ENCODE peak calls at places on chromosomes 11 and 22, in nine cellular contexts. One of them, this sample, is unnamed.
A peak's percentile ranks its signal among the peaks of the same experiment; 100 is the strongest.

GRCh38 chr11:114556135-114556534 is 3.5 kb downstream of the NXPE1 start:
- DNase-seq in HCEC 1CT: no peak
- DNase-seq in HEK293T: no peak
- DNase-seq in NCI-H1048: no peak
- DNase-seq in dorsolateral prefrontal cortex: no peak
- DNase-seq in NCI-H2029 treated with DMSO at 0.1 percent for 48 hours: no peak
- DNase-seq in AG04450: no peak
- DNase-seq in AG20443: no peak
- DNase-seq in kidney: no peak
- DNase-seq in this sample: no peak

GRCh38 chr22:23219787-23220484 is 39.6 kb downstream of the BCR start:
- DNase-seq in kidney: peak; percentile 91
- DNase-seq in HCEC 1CT: peak; percentile 53
- DNase-seq in AG20443: peak; percentile 60
- DNase-seq in HEK293T: no peak
- DNase-seq in NCI-H1048: no peak
- DNase-seq in dorsolateral prefrontal cortex: no peak
- DNase-seq in AG04450: no peak
- DNase-seq in NCI-H2029 treated with DMSO at 0.1 percent for 48 hours: no peak
- DNase-seq in this sample: no peak

GRCh38 chr11:117986981-117987495 is 844 bp downstream of the IL10RA start:
- DNase-seq in NCI-H1048: no peak
- DNase-seq in HEK293T: no peak
- DNase-seq in HCEC 1CT: no peak
- DNase-seq in AG04450: no peak
- DNase-seq in dorsolateral prefrontal cortex: no peak
- DNase-seq in kidney: no peak
- DNase-seq in AG20443: no peak
- DNase-seq in NCI-H2029 treated with DMSO at 0.1 percent for 48 hours: no peak
- DNase-seq in this sample: no peak

GRCh38 chr11:3194016-3194816 is 24.4 kb downstream of the MRGPRG start:
- DNase-seq in HEK293T: no peak
- DNase-seq in AG20443: no peak
- DNase-seq in AG04450: no peak
- DNase-seq in NCI-H2029 treated with DMSO at 0.1 percent for 48 hours: no peak
- DNase-seq in kidney: no peak
- DNase-seq in HCEC 1CT: no peak
- DNase-seq in dorsolateral prefrontal cortex: no peak
- DNase-seq in NCI-H1048: no peak
- DNase-seq in this sample: no peak

GRCh38 chr11:78062671-78063070 is 990 bp upstream of the THRSP start:
- DNase-seq in kidney: peak; percentile 7
- DNase-seq in dorsolateral prefrontal cortex: no peak
- DNase-seq in NCI-H1048: no peak
- DNase-seq in HCEC 1CT: no peak
- DNase-seq in AG20443: no peak
- DNase-seq in NCI-H2029 treated with DMSO at 0.1 percent for 48 hours: no peak
- DNase-seq in AG04450: no peak
- DNase-seq in HEK293T: no peak
- DNase-seq in this sample: no peak

GRCh38 chr11:102666331-102666957 is 39.1 kb downstream of the MMP27 start:
- DNase-seq in AG04450: peak; percentile 13
- DNase-seq in HEK293T: peak; percentile 62
- DNase-seq in NCI-H2029 treated with DMSO at 0.1 percent for 48 hours: peak; percentile 11
- DNase-seq in AG20443: peak; percentile 79
- DNase-seq in dorsolateral prefrontal cortex: no peak
- DNase-seq in HCEC 1CT: peak; percentile 54
- DNase-seq in kidney: no peak
- DNase-seq in NCI-H1048: peak; percentile 18
- DNase-seq in this sample: no peak

GRCh38 chr11:125214466-125215204 is 50.1 kb downstream of the PKNOX2 start:
- DNase-seq in AG04450: no peak
- DNase-seq in dorsolateral prefrontal cortex: no peak
- DNase-seq in HCEC 1CT: no peak
- DNase-seq in kidney: peak; percentile 73
- DNase-seq in HEK293T: no peak
- DNase-seq in NCI-H2029 treated with DMSO at 0.1 percent for 48 hours: no peak
- DNase-seq in AG20443: no peak
- DNase-seq in NCI-H1048: no peak
- DNase-seq in this sample: no peak

GRCh38 chr22:35315855-35316745 is 16.4 kb downstream of the TOM1 start:
- DNase-seq in HEK293T: no peak
- DNase-seq in NCI-H2029 treated with DMSO at 0.1 percent for 48 hours: peak; percentile 84
- DNase-seq in AG20443: no peak
- DNase-seq in kidney: no peak
- DNase-seq in dorsolateral prefrontal cortex: peak; percentile 22
- DNase-seq in NCI-H1048: no peak
- DNase-seq in HCEC 1CT: no peak
- DNase-seq in AG04450: no peak
- DNase-seq in this sample: no peak

GRCh38 chr11:131661137-131661536 is 290.7 kb downstream of the NTM start:
- DNase-seq in kidney: no peak
- DNase-seq in HCEC 1CT: peak; percentile 24
- DNase-seq in AG04450: no peak
- DNase-seq in NCI-H1048: no peak
- DNase-seq in AG20443: peak; percentile 58
- DNase-seq in NCI-H2029 treated with DMSO at 0.1 percent for 48 hours: no peak
- DNase-seq in HEK293T: no peak
- DNase-seq in dorsolateral prefrontal cortex: no peak
- DNase-seq in this sample: no peak

GRCh38 chr11:46865340-46865739 is 19.3 kb upstream of the CKAP5 start:
- DNase-seq in NCI-H2029 treated with DMSO at 0.1 percent for 48 hours: no peak
- DNase-seq in AG20443: peak; percentile 68
- DNase-seq in AG04450: peak; percentile 75
- DNase-seq in HEK293T: no peak
- DNase-seq in NCI-H1048: no peak
- DNase-seq in kidney: no peak
- DNase-seq in HCEC 1CT: peak; percentile 65
- DNase-seq in dorsolateral prefrontal cortex: no peak
- DNase-seq in this sample: no peak

GRCh38 chr11:73268671-73269271 is 3.4 kb upstream of the P2RY6 start:
- DNase-seq in dorsolateral prefrontal cortex: no peak
- DNase-seq in HCEC 1CT: no peak
- DNase-seq in NCI-H1048: no peak
- DNase-seq in kidney: no peak
- DNase-seq in HEK293T: no peak
- DNase-seq in AG20443: no peak
- DNase-seq in NCI-H2029 treated with DMSO at 0.1 percent for 48 hours: no peak
- DNase-seq in AG04450: no peak
- DNase-seq in this sample: no peak

GRCh38 chr11:78074756-78075155 is 4.9 kb downstream of the NDUFC2 start:
- DNase-seq in NCI-H1048: no peak
- DNase-seq in HCEC 1CT: no peak
- DNase-seq in kidney: no peak
- DNase-seq in AG20443: no peak
- DNase-seq in HEK293T: peak; percentile 31
- DNase-seq in AG04450: no peak
- DNase-seq in NCI-H2029 treated with DMSO at 0.1 percent for 48 hours: no peak
- DNase-seq in dorsolateral prefrontal cortex: no peak
- DNase-seq in this sample: no peak

GRCh38 chr11:9722023-9722422 is 58.1 kb downstream of the SWAP70 start:
- DNase-seq in kidney: no peak
- DNase-seq in HEK293T: no peak
- DNase-seq in dorsolateral prefrontal cortex: no peak
- DNase-seq in AG04450: no peak
- DNase-seq in NCI-H2029 treated with DMSO at 0.1 percent for 48 hours: no peak
- DNase-seq in HCEC 1CT: no peak
- DNase-seq in AG20443: no peak
- DNase-seq in NCI-H1048: no peak
- DNase-seq in this sample: no peak

GRCh38 chr22:38788417-38788816 is 5.5 kb downstream of the DNAL4 start:
- DNase-seq in dorsolateral prefrontal cortex: no peak
- DNase-seq in NCI-H1048: no peak
- DNase-seq in kidney: peak; percentile 84
- DNase-seq in HEK293T: no peak
- DNase-seq in NCI-H2029 treated with DMSO at 0.1 percent for 48 hours: no peak
- DNase-seq in HCEC 1CT: peak; percentile 84
- DNase-seq in AG20443: peak; percentile 81
- DNase-seq in AG04450: peak; percentile 72
- DNase-seq in this sample: peak; percentile 50

GRCh38 chr11:14414470-14415461 is 55.8 kb upstream of the RRAS2 start:
- DNase-seq in kidney: no peak
- DNase-seq in HEK293T: no peak
- DNase-seq in dorsolateral prefrontal cortex: no peak
- DNase-seq in HCEC 1CT: no peak
- DNase-seq in NCI-H1048: no peak
- DNase-seq in NCI-H2029 treated with DMSO at 0.1 percent for 48 hours: no peak
- DNase-seq in AG04450: no peak
- DNase-seq in AG20443: no peak
- DNase-seq in this sample: no peak

GRCh38 chr11:131776211-131776610 is 405.8 kb downstream of the NTM start:
- DNase-seq in HEK293T: no peak
- DNase-seq in AG04450: no peak
- DNase-seq in NCI-H2029 treated with DMSO at 0.1 percent for 48 hours: no peak
- DNase-seq in AG20443: no peak
- DNase-seq in dorsolateral prefrontal cortex: no peak
- DNase-seq in NCI-H1048: no peak
- DNase-seq in HCEC 1CT: no peak
- DNase-seq in kidney: no peak
- DNase-seq in this sample: no peak

GRCh38 chr11:134758342-134758931 is 346.4 kb upstream of the B3GAT1 start:
- DNase-seq in kidney: no peak
- DNase-seq in NCI-H1048: no peak
- DNase-seq in AG20443: no peak
- DNase-seq in HEK293T: no peak
- DNase-seq in dorsolateral prefrontal cortex: no peak
- DNase-seq in AG04450: no peak
- DNase-seq in NCI-H2029 treated with DMSO at 0.1 percent for 48 hours: no peak
- DNase-seq in HCEC 1CT: no peak
- DNase-seq in this sample: no peak

This sample was measured in pulmonary artery endothelial cell.